ENCODE peak calls at places on chromosomes 5 and 9, in six cellular contexts. T is GM23338; G is HCT116; K is SK-N-SH; F is CD8-positive, alpha-beta T cell; P is ovary. I is an unnamed sample.

GRCh38 chr5:2156358-2157059 is 273.8 kb upstream of the IRX4 start:
- DNase-seq in T (no peak), G (no peak), K (no peak), F (no peak), P (no peak), I (no peak)

GRCh38 chr9:120539951-120540350 is 40.0 kb downstream of the CDK5RAP2 start:
- DNase-seq in T (no peak), G (no peak), K (no peak), F (no peak), P (no peak), I (no peak)

GRCh38 chr9:618478-618877 is 223.0 kb upstream of the DMRT1 start:
- DNase-seq in T (no peak), G (no peak), K (no peak), F (no peak), P (no peak), I (no peak)

GRCh38 chr5:61924251-61924650 is 381.8 kb upstream of the KIF2A start:
- DNase-seq in T (no peak), G (no peak), K (no peak), F (no peak), P (no peak), I (no peak)

GRCh38 chr5:71838286-71838685 is 119.2 kb downstream of the CARTPT start:
- DNase-seq in T (no peak), G (no peak), K (no peak), F (no peak), P (no peak), I (no peak)

GRCh38 chr9:127635198-127635735 is 23.2 kb downstream of the STXBP1 start:
- DNase-seq in T (no peak), G (no peak), K (no peak), F (no peak), P (no peak), I (no peak)

GRCh38 chr5:84373506-84373905 is 11.2 kb downstream of the EDIL3 start:
- DNase-seq in T (no peak), G (no peak), K (no peak), F (no peak), P (no peak), I (no peak)

GRCh38 chr9:121698627-121699270 is 47.3 kb downstream of the DAB2IP start:
- DNase-seq in T (peak; percentile 78), G (no peak), K (peak; percentile 96), F (no peak), P (peak; percentile 51), I (peak; percentile 86)

GRCh38 chr9:84322830-84323229 is 17.7 kb downstream of the SLC28A3 start:
- DNase-seq in T (no peak), G (no peak), K (no peak), F (no peak), P (no peak), I (no peak)

GRCh38 chr9:131965101-131965500 is 114.6 kb downstream of the MED27 start:
- DNase-seq in T (no peak), G (no peak), K (no peak), F (no peak), P (no peak), I (no peak)

GRCh38 chr5:73955447-73955846 is 329.5 kb downstream of the ARHGEF28 start:
- DNase-seq in T (no peak), G (no peak), K (no peak), F (no peak), P (no peak), I (no peak)

GRCh38 chr9:86591472-86591871 is 237.3 kb upstream of the TUT7 start:
- DNase-seq in T (no peak), G (no peak), K (no peak), F (no peak), P (no peak), I (no peak)

GRCh38 chr5:62779010-62779422 is 200.4 kb downstream of the LRRC70 start:
- DNase-seq in T (peak; percentile 92), G (peak; percentile 48), K (peak; percentile 77), F (no peak), P (no peak), I (no peak)

GRCh38 chr9:20394928-20395327 is 227.4 kb downstream of the MLLT3 start:
- DNase-seq in T (peak; percentile 52), G (no peak), K (no peak), F (no peak), P (no peak), I (peak; percentile 51)

GRCh38 chr9:122785269-122785668 is 3.5 kb upstream of the OR5C1 start:
- DNase-seq in T (no peak), G (no peak), K (no peak), F (no peak), P (no peak), I (no peak)

GRCh38 chr9:76759726-76760125 is 4.5 kb upstream of the PCA3 start:
- DNase-seq in T (no peak), G (no peak), K (no peak), F (no peak), P (no peak), I (no peak)

GRCh38 chr9:136710543-136710942 is 1.8 kb upstream of the DIPK1B start:
- DNase-seq in T (no peak), G (no peak), K (no peak), F (no peak), P (no peak), I (no peak)

GRCh38 chr5:31459594-31459993 is 72.3 kb downstream of the DROSHA start:
- DNase-seq in T (no peak), G (no peak), K (no peak), F (no peak), P (no peak), I (no peak)

GRCh38 chr5:88140863-88141694 is 127.6 kb downstream of the TMEM161B start:
- DNase-seq in T (peak; percentile 99), G (peak; percentile 93), K (peak; percentile 90), F (peak; percentile 84), P (peak; percentile 97), I (peak; percentile 99)

GRCh38 chr5:88142801-88143692 is 125.6 kb downstream of the TMEM161B start:
- DNase-seq in T (peak; percentile 34), G (no peak), K (no peak), F (no peak), P (peak; percentile 20), I (peak; percentile 49)

GRCh38 chr5:88143693-88144218 is 124.9 kb downstream of the TMEM161B start:
- DNase-seq in T (peak; percentile 3), G (no peak), K (no peak), F (no peak), P (no peak), I (no peak)

GRCh38 chr5:88140396-88140862 is 128.2 kb downstream of the TMEM161B start:
- DNase-seq in T (peak; percentile 94), G (no peak), K (no peak), F (no peak), P (no peak), I (peak; percentile 92)

DNA sequence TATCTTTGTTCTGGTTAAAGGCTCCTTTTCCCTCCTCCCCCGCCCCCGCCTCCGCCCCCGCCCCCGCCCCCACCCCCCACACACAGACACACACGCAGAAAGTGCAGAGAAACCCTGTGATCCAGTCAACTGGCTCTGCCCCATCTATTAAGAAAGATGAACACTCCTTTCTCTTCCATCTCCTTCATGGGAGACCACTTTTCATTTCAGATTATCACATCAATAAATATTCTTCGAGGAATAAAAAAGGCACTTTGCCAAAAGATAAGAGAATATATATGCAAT is 127.0 kb downstream of the TMEM161B start:
- DNase-seq in T (no peak), G (no peak), K (no peak), F (no peak), P (no peak), I (no peak)
- TF ChIP-seq CTCF in T (no peak), G (no peak), K (no peak), F (no peak), P (no peak), I (no peak)

GRCh38 chr5:162209005-162209605 is 141.5 kb downstream of the GABRG2 start:
- DNase-seq in T (peak; percentile 84), G (peak; percentile 24), K (peak; percentile 42), F (no peak), P (no peak), I (peak; percentile 94)

GRCh38 chr5:162217037-162217436 is 149.5 kb downstream of the GABRG2 start:
- DNase-seq in T (no peak), G (no peak), K (no peak), F (no peak), P (no peak), I (no peak)

DNA sequence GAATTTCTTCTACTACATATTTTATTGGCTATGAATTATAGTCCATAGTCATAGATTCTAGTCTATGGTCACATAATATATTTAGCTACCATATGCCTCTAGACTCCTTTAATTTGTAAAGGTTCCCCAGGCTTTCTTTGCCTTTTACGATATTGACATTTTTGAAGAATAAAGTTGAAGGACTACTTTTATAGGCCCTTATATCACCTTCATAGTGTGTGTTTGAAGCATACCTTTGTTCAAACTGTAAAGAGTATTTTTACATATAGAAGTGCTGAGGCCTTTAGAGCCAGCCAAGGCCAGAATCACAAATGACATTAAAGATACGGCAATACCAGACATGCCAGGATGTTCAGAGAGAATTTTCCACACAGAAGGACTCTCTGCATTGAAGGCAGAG is 147.0 kb downstream of the GABRG2 start:
- DNase-seq in T (no peak), G (no peak), K (no peak), F (no peak), P (no peak), I (no peak)
- H3K36me3 ChIP-seq in T (no peaks in the 10 kb centered on the region), G (no peaks in the 10 kb centered on the region), K (no peaks in the 10 kb centered on the region), F (no peaks in the 10 kb centered on the region), P (no peaks in the 10 kb centered on the region), I (no peaks in the 10 kb centered on the region)

GRCh38 chr9:130266236-130267098 is 907 bp downstream of the HMCN2 start:
- DNase-seq in T (peak; percentile 82), G (no peak), K (no peak), F (no peak), P (no peak), I (peak; percentile 84)

GRCh38 chr9:130264414-130265350 is 878 bp upstream of the HMCN2 start:
- DNase-seq in T (no peak), G (no peak), K (peak; percentile 53), F (no peak), P (no peak), I (peak; percentile 55)

GRCh38 chr9:130263601-130264413 is 1.8 kb upstream of the HMCN2 start:
- DNase-seq in T (no peak), G (peak; percentile 10), K (peak; percentile 46), F (no peak), P (no peak), I (peak; percentile 73)

GRCh38 chr9:130267930-130268329 is 2.4 kb downstream of the HMCN2 start:
- DNase-seq in T (no peak), G (no peak), K (no peak), F (no peak), P (no peak), I (peak; percentile 38)

GRCh38 chr9:130265431-130266235 is at the start of gene HMCN2:
- DNase-seq in T (peak; percentile 79), G (no peak), K (peak; percentile 87), F (no peak), P (no peak), I (peak; percentile 86)
- H3K27ac ChIP-seq in T (no peak within 1 kb of the TSS), G (no peak within 1 kb of the TSS), K (no peak within 1 kb of the TSS), F (no peak within 1 kb of the TSS), P (no peak within 1 kb of the TSS), I (no peak within 1 kb of the TSS)

DNA sequence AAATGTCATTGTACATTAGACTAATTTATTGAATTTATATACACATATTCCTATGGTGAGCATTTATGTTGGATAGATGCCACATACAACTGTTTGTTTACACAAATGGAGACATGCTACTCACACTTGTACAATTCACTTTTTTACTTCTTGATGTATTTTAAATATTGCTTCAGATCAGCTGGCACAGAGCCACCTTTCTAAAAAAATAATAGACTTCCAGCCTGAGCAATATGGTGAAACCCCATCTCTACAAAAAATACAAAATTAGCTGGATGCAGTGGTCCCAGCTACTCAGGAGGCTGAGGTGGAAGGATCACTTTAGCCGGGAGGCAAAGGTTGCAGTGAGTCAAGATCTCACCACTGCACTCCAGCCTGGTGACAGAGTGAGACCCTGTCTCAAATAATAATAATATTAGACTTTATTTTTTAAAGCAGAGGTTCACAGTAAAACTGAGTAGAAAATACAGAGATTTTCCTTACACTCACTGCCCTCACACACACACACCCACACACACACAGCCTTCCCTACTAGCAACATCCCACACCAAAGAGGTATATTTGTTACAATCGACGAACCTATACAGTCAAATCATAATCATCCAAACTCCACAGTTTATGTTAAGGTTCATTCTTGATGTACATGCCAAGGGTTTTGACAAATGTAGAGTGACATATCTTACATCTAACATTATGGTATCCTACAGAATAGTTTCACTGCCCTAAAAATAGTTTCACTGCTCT is 16.5 kb upstream of the ADRB2 start:
- DNase-seq in T (no peak), G (no peak), K (no peak), F (no peak), P (no peak), I (no peak)
- TF ChIP-seq CTCF in T (no peak), G (no peak), K (no peak), F (no peak), P (no peak), I (no peak)